ENCODE peak calls at places on chromosomes 5 and 9, in seven cellular contexts. One of them, this sample, is unnamed.

GRCh38 chr5:169157064-169157463 is 143.9 kb downstream of the SLIT3 start:
- DNase-seq in SK-N-SH: no peak
- DNase-seq in HepG2: no peak
- DNase-seq in HCT116: no peak
- DNase-seq in H1: no peak
- DNase-seq in K562: no peak
- DNase-seq in GM12878: no peak
- DNase-seq in this sample: no peak

GRCh38 chr9:135500525-135501260 is at the start of gene MRPS2:
- DNase-seq in GM12878: peak
- DNase-seq in SK-N-SH: peak
- DNase-seq in K562: peak
- DNase-seq in H1: peak
- DNase-seq in HCT116: peak
- DNase-seq in HepG2: peak
- DNase-seq in this sample: peak

GRCh38 chr9:91191443-91192378 is 170.0 kb downstream of the AUH start:
- DNase-seq in HCT116: no peak
- DNase-seq in H1: peak
- DNase-seq in K562: no peak
- DNase-seq in SK-N-SH: no peak
- DNase-seq in GM12878: no peak
- DNase-seq in HepG2: no peak
- DNase-seq in this sample: no peak

GRCh38 chr9:84121991-84122523 is 141.5 kb downstream of the RMI1 start:
- DNase-seq in HepG2: no peak
- DNase-seq in SK-N-SH: peak
- DNase-seq in GM12878: no peak
- DNase-seq in HCT116: no peak
- DNase-seq in H1: no peak
- DNase-seq in K562: no peak
- DNase-seq in this sample: no peak

GRCh38 chr5:175748650-175749049 is 90.8 kb downstream of the HRH2 start:
- DNase-seq in H1: no peak
- DNase-seq in HCT116: no peak
- DNase-seq in GM12878: no peak
- DNase-seq in HepG2: no peak
- DNase-seq in K562: no peak
- DNase-seq in SK-N-SH: no peak
- DNase-seq in this sample: no peak

GRCh38 chr9:137611623-137612609 is 6.4 kb downstream of the ARRDC1 start:
- DNase-seq in SK-N-SH: peak
- DNase-seq in HCT116: peak
- DNase-seq in HepG2: peak
- DNase-seq in GM12878: no peak
- DNase-seq in K562: peak
- DNase-seq in H1: no peak
- DNase-seq in this sample: peak

GRCh38 chr9:77598510-77598909 is 49.6 kb downstream of the GNA14 start:
- DNase-seq in HCT116: no peak
- DNase-seq in GM12878: no peak
- DNase-seq in HepG2: no peak
- DNase-seq in SK-N-SH: no peak
- DNase-seq in H1: no peak
- DNase-seq in K562: no peak
- DNase-seq in this sample: no peak

GRCh38 chr5:38666668-38667498 is 110.4 kb upstream of the LIFR start:
- DNase-seq in HepG2: peak
- DNase-seq in H1: peak
- DNase-seq in GM12878: no peak
- DNase-seq in HCT116: peak
- DNase-seq in K562: peak
- DNase-seq in SK-N-SH: peak
- DNase-seq in this sample: peak

GRCh38 chr5:64744914-64745313 is 23.6 kb downstream of the SREK1IP1 start:
- DNase-seq in GM12878: no peak
- DNase-seq in SK-N-SH: no peak
- DNase-seq in K562: no peak
- DNase-seq in HepG2: no peak
- DNase-seq in H1: no peak
- DNase-seq in HCT116: no peak
- DNase-seq in this sample: no peak

GRCh38 chr9:17578911-17579793 is at the start of gene SH3GL2:
- DNase-seq in H1: peak
- DNase-seq in GM12878: no peak
- DNase-seq in HCT116: no peak
- DNase-seq in K562: no peak
- DNase-seq in SK-N-SH: peak
- DNase-seq in HepG2: no peak
- DNase-seq in this sample: no peak

GRCh38 chr9:98129451-98129881 is 10.4 kb upstream of the TRIM14 start:
- DNase-seq in SK-N-SH: no peak
- DNase-seq in HCT116: no peak
- DNase-seq in HepG2: no peak
- DNase-seq in K562: no peak
- DNase-seq in H1: no peak
- DNase-seq in GM12878: no peak
- DNase-seq in this sample: no peak

GRCh38 chr5:146993876-146994530 is 115.4 kb upstream of the PPP2R2B start:
- DNase-seq in HCT116: no peak
- DNase-seq in H1: no peak
- DNase-seq in GM12878: no peak
- DNase-seq in SK-N-SH: no peak
- DNase-seq in HepG2: no peak
- DNase-seq in K562: no peak
- DNase-seq in this sample: no peak

GRCh38 chr9:131590449-131590848 is 45.1 kb downstream of the PRRT1B start:
- DNase-seq in K562: no peak
- DNase-seq in HCT116: no peak
- DNase-seq in SK-N-SH: no peak
- DNase-seq in HepG2: no peak
- DNase-seq in GM12878: no peak
- DNase-seq in H1: no peak
- DNase-seq in this sample: no peak

GRCh38 chr5:9707766-9708462 is 77.8 kb upstream of the TAS2R1 start:
- DNase-seq in H1: no peak
- DNase-seq in HepG2: no peak
- DNase-seq in SK-N-SH: no peak
- DNase-seq in HCT116: no peak
- DNase-seq in GM12878: no peak
- DNase-seq in K562: no peak
- DNase-seq in this sample: no peak

GRCh38 chr5:56142233-56142619 is 90.9 kb downstream of the ANKRD55 start:
- DNase-seq in K562: no peak
- DNase-seq in GM12878: no peak
- DNase-seq in HepG2: no peak
- DNase-seq in H1: no peak
- DNase-seq in SK-N-SH: no peak
- DNase-seq in HCT116: no peak
- DNase-seq in this sample: no peak

GRCh38 chr5:9392625-9393024 is 153.2 kb downstream of the SEMA5A start:
- DNase-seq in GM12878: no peak
- DNase-seq in SK-N-SH: no peak
- DNase-seq in HCT116: no peak
- DNase-seq in H1: no peak
- DNase-seq in K562: no peak
- DNase-seq in HepG2: no peak
- DNase-seq in this sample: no peak

GRCh38 chr5:132013711-132014110 is 2.3 kb upstream of the ACSL6 start:
- DNase-seq in HCT116: no peak
- DNase-seq in GM12878: no peak
- DNase-seq in H1: peak
- DNase-seq in HepG2: no peak
- DNase-seq in SK-N-SH: no peak
- DNase-seq in K562: no peak
- DNase-seq in this sample: no peak

GRCh38 chr9:76905984-76906861 is at the start of gene PRUNE2:
- DNase-seq in K562: no peak
- DNase-seq in GM12878: no peak
- DNase-seq in H1: peak
- DNase-seq in HepG2: no peak
- DNase-seq in HCT116: no peak
- DNase-seq in SK-N-SH: peak
- DNase-seq in this sample: peak

GRCh38 chr5:171701138-171701537 is 84.5 kb upstream of the SMIM23 start:
- DNase-seq in SK-N-SH: no peak
- DNase-seq in GM12878: no peak
- DNase-seq in K562: no peak
- DNase-seq in H1: no peak
- DNase-seq in HepG2: no peak
- DNase-seq in HCT116: no peak
- DNase-seq in this sample: no peak

GRCh38 chr9:37953204-37953774 is 49.4 kb upstream of the SLC25A51 start:
- DNase-seq in SK-N-SH: no peak
- DNase-seq in H1: no peak
- DNase-seq in K562: no peak
- DNase-seq in HCT116: no peak
- DNase-seq in HepG2: no peak
- DNase-seq in GM12878: no peak
- DNase-seq in this sample: no peak

GRCh38 chr5:141882594-141883183 is 4.5 kb upstream of the PCDH1 start:
- DNase-seq in GM12878: no peak
- DNase-seq in H1: peak
- DNase-seq in K562: no peak
- DNase-seq in HepG2: peak
- DNase-seq in HCT116: no peak
- DNase-seq in SK-N-SH: peak
- DNase-seq in this sample: no peak

GRCh38 chr5:72454996-72455395 is 52.2 kb downstream of the ZNF366 start:
- DNase-seq in SK-N-SH: no peak
- DNase-seq in H1: no peak
- DNase-seq in GM12878: no peak
- DNase-seq in K562: no peak
- DNase-seq in HCT116: no peak
- DNase-seq in HepG2: no peak
- DNase-seq in this sample: no peak

GRCh38 chr5:72451771-72452505 is 55.3 kb downstream of the ZNF366 start:
- DNase-seq in K562: no peak
- DNase-seq in SK-N-SH: peak
- DNase-seq in HepG2: no peak
- DNase-seq in GM12878: peak
- DNase-seq in HCT116: no peak
- DNase-seq in H1: no peak
- DNase-seq in this sample: peak

GRCh38 chr5:72455477-72455876 is 51.7 kb downstream of the ZNF366 start:
- DNase-seq in K562: no peak
- DNase-seq in GM12878: no peak
- DNase-seq in SK-N-SH: no peak
- DNase-seq in HCT116: no peak
- DNase-seq in HepG2: no peak
- DNase-seq in H1: no peak
- DNase-seq in this sample: no peak

GRCh38 chr5:72453260-72453775 is 53.9 kb downstream of the ZNF366 start:
- DNase-seq in GM12878: no peak
- DNase-seq in HCT116: no peak
- DNase-seq in K562: no peak
- DNase-seq in HepG2: no peak
- DNase-seq in H1: no peak
- DNase-seq in SK-N-SH: no peak
- DNase-seq in this sample: no peak

DNA sequence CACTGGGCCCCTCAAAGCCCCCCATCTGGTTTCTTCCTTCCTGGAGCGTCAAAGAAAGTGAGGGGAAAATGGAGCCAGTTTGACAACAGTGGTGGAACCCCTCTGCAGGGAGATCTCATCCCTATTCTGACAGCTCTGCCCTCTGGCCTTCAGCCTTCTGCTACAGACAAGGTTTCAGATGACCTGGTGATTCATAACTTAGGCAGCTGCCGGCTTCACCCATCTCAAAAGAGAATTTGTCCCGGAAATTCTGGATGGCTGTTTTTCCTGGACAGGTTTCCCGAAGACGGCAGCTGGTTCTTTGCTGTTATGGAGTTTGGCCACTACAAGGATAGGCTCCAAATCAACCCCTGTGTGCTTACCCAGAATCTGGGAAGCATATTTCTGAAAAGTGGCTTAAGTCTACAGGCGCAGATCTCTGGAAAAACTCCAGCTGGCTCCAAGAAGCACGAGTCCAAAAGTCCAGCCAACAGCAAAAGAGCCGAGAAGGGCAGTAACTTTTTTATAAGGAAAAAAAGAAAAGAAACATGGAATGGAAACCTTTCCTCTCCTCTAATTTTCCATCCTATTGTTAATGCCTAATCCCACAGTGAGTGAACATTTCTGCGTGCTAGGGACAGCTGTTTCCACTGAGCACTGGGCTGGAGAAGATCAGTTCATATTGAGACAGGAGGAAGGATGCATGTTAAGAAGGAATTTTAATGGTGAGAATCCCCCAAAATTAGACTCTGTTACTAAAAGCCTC is 54.5 kb downstream of the ZNF366 start:
- DNase-seq in HepG2: no peak
- DNase-seq in H1: no peak
- DNase-seq in GM12878: no peak
- DNase-seq in SK-N-SH: no peak
- DNase-seq in HCT116: peak
- DNase-seq in K562: no peak
- DNase-seq in this sample: peak
- TF ChIP-seq JUND in HepG2: no peak
- TF ChIP-seq JUND in H1: no peak
- TF ChIP-seq JUND in GM12878: no peak
- TF ChIP-seq JUND in SK-N-SH: peak
- TF ChIP-seq JUND in HCT116: peak
- TF ChIP-seq JUND in K562: no peak
- TF ChIP-seq JUND in this sample: no peak

GRCh38 chr5:102595332-102595731 is 96.5 kb upstream of the SLCO6A1 start:
- DNase-seq in GM12878: no peak
- DNase-seq in HepG2: no peak
- DNase-seq in HCT116: no peak
- DNase-seq in SK-N-SH: no peak
- DNase-seq in K562: no peak
- DNase-seq in H1: no peak
- DNase-seq in this sample: no peak
- TF ChIP-seq JUND in GM12878: no peak
- TF ChIP-seq JUND in HepG2: no peak
- TF ChIP-seq JUND in HCT116: no peak
- TF ChIP-seq JUND in SK-N-SH: peak
- TF ChIP-seq JUND in K562: no peak
- TF ChIP-seq JUND in H1: no peak
- TF ChIP-seq JUND in this sample: no peak

GRCh38 chr5:60445427-60445826 is 254.5 kb downstream of the DEPDC1B start:
- DNase-seq in GM12878: no peak
- DNase-seq in SK-N-SH: no peak
- DNase-seq in K562: no peak
- DNase-seq in H1: no peak
- DNase-seq in HepG2: no peak
- DNase-seq in HCT116: no peak
- DNase-seq in this sample: no peak
- TF ChIP-seq JUND in GM12878: no peak
- TF ChIP-seq JUND in SK-N-SH: no peak
- TF ChIP-seq JUND in K562: no peak
- TF ChIP-seq JUND in H1: no peak
- TF ChIP-seq JUND in HepG2: no peak
- TF ChIP-seq JUND in HCT116: no peak
- TF ChIP-seq JUND in this sample: no peak

DNA sequence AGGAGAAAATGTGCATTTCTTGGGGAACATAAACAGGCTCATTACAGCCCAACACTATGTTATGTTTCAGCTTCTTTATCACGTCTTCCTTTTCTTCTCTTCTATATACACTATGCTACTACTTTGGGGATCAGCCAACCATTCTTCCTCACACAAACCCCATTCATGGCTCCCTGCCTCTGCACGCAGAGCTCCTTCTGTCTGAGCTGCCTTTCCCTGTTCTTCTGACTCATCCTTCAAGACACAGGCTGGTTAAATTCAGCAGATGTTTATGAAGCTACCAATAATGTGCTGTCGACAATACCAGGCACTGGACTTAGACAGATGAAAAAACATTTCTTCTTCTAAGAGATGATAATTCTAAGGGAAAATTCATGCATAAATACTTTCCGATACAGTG is 102.5 kb upstream of the TXNDC8 start:
- DNase-seq in SK-N-SH: no peak
- DNase-seq in GM12878: no peak
- DNase-seq in K562: no peak
- DNase-seq in HCT116: no peak
- DNase-seq in HepG2: no peak
- DNase-seq in H1: no peak
- DNase-seq in this sample: no peak
- TF ChIP-seq JUND in SK-N-SH: no peak
- TF ChIP-seq JUND in GM12878: no peak
- TF ChIP-seq JUND in K562: no peak
- TF ChIP-seq JUND in HCT116: no peak
- TF ChIP-seq JUND in HepG2: no peak
- TF ChIP-seq JUND in H1: no peak
- TF ChIP-seq JUND in this sample: no peak

This sample was measured in T47D.